ENCODE peak calls at places on chromosomes 16 and 17, in five cellular contexts. One of them, this sample, is unnamed.

GRCh38 chr17:53186004-53186403 is 636.7 kb upstream of the KIF2B start:
- DNase-seq in endothelial cell: no peak
- DNase-seq in ACHN: no peak
- DNase-seq in GM04503: no peak
- DNase-seq in neural crest cell: no peak
- DNase-seq in this sample: no peak

GRCh38 chr17:76196675-76197074 is 43.6 kb downstream of the RNF157 start:
- DNase-seq in endothelial cell: no peak
- DNase-seq in ACHN: no peak
- DNase-seq in GM04503: no peak
- DNase-seq in neural crest cell: no peak
- DNase-seq in this sample: no peak

GRCh38 chr17:28554565-28554964 is 2.1 kb upstream of the UNC119 start:
- DNase-seq in endothelial cell: no peak
- DNase-seq in ACHN: no peak
- DNase-seq in GM04503: no peak
- DNase-seq in neural crest cell: no peak
- DNase-seq in this sample: no peak

GRCh38 chr17:882827-883585 is 96.6 kb downstream of the NXN start:
- DNase-seq in endothelial cell: no peak
- DNase-seq in ACHN: no peak
- DNase-seq in GM04503: no peak
- DNase-seq in neural crest cell: peak
- DNase-seq in this sample: no peak

GRCh38 chr17:77128895-77129567 is 11.7 kb upstream of the SEC14L1 start:
- DNase-seq in endothelial cell: no peak
- DNase-seq in ACHN: no peak
- DNase-seq in GM04503: no peak
- DNase-seq in neural crest cell: no peak
- DNase-seq in this sample: no peak

GRCh38 chr17:51006601-51007000 is 114.1 kb downstream of the SPAG9 start:
- DNase-seq in endothelial cell: no peak
- DNase-seq in ACHN: peak
- DNase-seq in GM04503: peak
- DNase-seq in neural crest cell: no peak
- DNase-seq in this sample: no peak

GRCh38 chr16:14486520-14487303 is 143.3 kb downstream of the PARN start:
- DNase-seq in endothelial cell: no peak
- DNase-seq in ACHN: peak
- DNase-seq in GM04503: peak
- DNase-seq in neural crest cell: peak
- DNase-seq in this sample: peak

GRCh38 chr16:12009462-12009861 is 32.9 kb downstream of the SNX29 start:
- DNase-seq in endothelial cell: no peak
- DNase-seq in ACHN: no peak
- DNase-seq in GM04503: no peak
- DNase-seq in neural crest cell: no peak
- DNase-seq in this sample: no peak

GRCh38 chr16:13298676-13299075 is 397.3 kb downstream of the SHISA9 start:
- DNase-seq in endothelial cell: no peak
- DNase-seq in ACHN: no peak
- DNase-seq in GM04503: no peak
- DNase-seq in neural crest cell: no peak
- DNase-seq in this sample: no peak

GRCh38 chr16:31427441-31428276 is 501 bp downstream of the COX6A2 start:
- DNase-seq in endothelial cell: no peak
- DNase-seq in ACHN: no peak
- DNase-seq in GM04503: no peak
- DNase-seq in neural crest cell: no peak
- DNase-seq in this sample: no peak

GRCh38 chr17:16354585-16354984 is 1.3 kb upstream of the CENPV start:
- DNase-seq in endothelial cell: no peak
- DNase-seq in ACHN: no peak
- DNase-seq in GM04503: no peak
- DNase-seq in neural crest cell: no peak
- DNase-seq in this sample: no peak

GRCh38 chr16:81700071-81700779 is 78.9 kb upstream of the PLCG2 start:
- DNase-seq in endothelial cell: no peak
- DNase-seq in ACHN: peak
- DNase-seq in GM04503: no peak
- DNase-seq in neural crest cell: no peak
- DNase-seq in this sample: no peak

GRCh38 chr17:60386137-60386395 is 5.9 kb downstream of the USP32 start:
- DNase-seq in endothelial cell: no peak
- DNase-seq in ACHN: no peak
- DNase-seq in GM04503: no peak
- DNase-seq in neural crest cell: no peak
- DNase-seq in this sample: no peak

GRCh38 chr16:23523321-23523720 is 13.0 kb upstream of the GGA2 start:
- DNase-seq in endothelial cell: no peak
- DNase-seq in ACHN: no peak
- DNase-seq in GM04503: no peak
- DNase-seq in neural crest cell: no peak
- DNase-seq in this sample: no peak

GRCh38 chr17:65807361-65807760 is 245.9 kb upstream of the AXIN2 start:
- DNase-seq in endothelial cell: no peak
- DNase-seq in ACHN: no peak
- DNase-seq in GM04503: no peak
- DNase-seq in neural crest cell: no peak
- DNase-seq in this sample: no peak

GRCh38 chr16:11032922-11033291 is 88.5 kb downstream of the CLEC16A start:
- DNase-seq in endothelial cell: no peak
- DNase-seq in ACHN: no peak
- DNase-seq in GM04503: no peak
- DNase-seq in neural crest cell: no peak
- DNase-seq in this sample: no peak

GRCh38 chr17:29138184-29138955 is 41.8 kb downstream of the MYO18A start:
- DNase-seq in endothelial cell: no peak
- DNase-seq in ACHN: peak
- DNase-seq in GM04503: no peak
- DNase-seq in neural crest cell: no peak
- DNase-seq in this sample: no peak

GRCh38 chr16:71626018-71626857 is at the start of gene MARVELD3:
- DNase-seq in endothelial cell: peak
- DNase-seq in ACHN: no peak
- DNase-seq in GM04503: no peak
- DNase-seq in neural crest cell: no peak
- DNase-seq in this sample: peak

GRCh38 chr16:25922438-25922837 is 230.7 kb downstream of the HS3ST4 start:
- DNase-seq in endothelial cell: no peak
- DNase-seq in ACHN: no peak
- DNase-seq in GM04503: no peak
- DNase-seq in neural crest cell: no peak
- DNase-seq in this sample: no peak

GRCh38 chr16:86093801-86094750 is 195.1 kb downstream of the IRF8 start:
- DNase-seq in endothelial cell: no peak
- DNase-seq in ACHN: no peak
- DNase-seq in GM04503: no peak
- DNase-seq in neural crest cell: no peak
- DNase-seq in this sample: no peak

GRCh38 chr17:2357237-2357636 is 19.9 kb downstream of the SGSM2 start:
- DNase-seq in endothelial cell: no peak
- DNase-seq in ACHN: no peak
- DNase-seq in GM04503: no peak
- DNase-seq in neural crest cell: no peak
- DNase-seq in this sample: no peak

GRCh38 chr16:67663151-67663876 is 2.6 kb downstream of the PARD6A start:
- DNase-seq in endothelial cell: peak
- DNase-seq in ACHN: peak
- DNase-seq in GM04503: no peak
- DNase-seq in neural crest cell: no peak
- DNase-seq in this sample: no peak

GRCh38 chr17:76560036-76560876 is 20.4 kb downstream of the PRCD start:
- DNase-seq in endothelial cell: no peak
- DNase-seq in ACHN: no peak
- DNase-seq in GM04503: no peak
- DNase-seq in neural crest cell: no peak
- DNase-seq in this sample: no peak

GRCh38 chr17:41678411-41678906 is 10.2 kb upstream of the EIF1 start:
- DNase-seq in endothelial cell: no peak
- DNase-seq in ACHN: peak
- DNase-seq in GM04503: no peak
- DNase-seq in neural crest cell: no peak
- DNase-seq in this sample: no peak

GRCh38 chr17:67435122-67435521 is 58.0 kb downstream of the PITPNC1 start:
- DNase-seq in endothelial cell: no peak
- DNase-seq in ACHN: no peak
- DNase-seq in GM04503: no peak
- DNase-seq in neural crest cell: no peak
- DNase-seq in this sample: no peak

GRCh38 chr17:49266233-49266632 is 35.6 kb upstream of the PHOSPHO1 start:
- DNase-seq in endothelial cell: no peak
- DNase-seq in ACHN: no peak
- DNase-seq in GM04503: no peak
- DNase-seq in neural crest cell: no peak
- DNase-seq in this sample: no peak

GRCh38 chr16:84820771-84821170 is 986 bp downstream of the CRISPLD2 start:
- DNase-seq in endothelial cell: no peak
- DNase-seq in ACHN: no peak
- DNase-seq in GM04503: no peak
- DNase-seq in neural crest cell: no peak
- DNase-seq in this sample: no peak

GRCh38 chr16:66924527-66925321 is 611 bp downstream of the RRAD start:
- DNase-seq in endothelial cell: peak
- DNase-seq in ACHN: peak
- DNase-seq in GM04503: no peak
- DNase-seq in neural crest cell: peak
- DNase-seq in this sample: no peak

GRCh38 chr16:22161999-22162657 is at the start of gene SDR42E2:
- DNase-seq in endothelial cell: peak
- DNase-seq in ACHN: no peak
- DNase-seq in GM04503: no peak
- DNase-seq in neural crest cell: no peak
- DNase-seq in this sample: peak

GRCh38 chr16:16017812-16018211 is 68.4 kb downstream of the ABCC1 start:
- DNase-seq in endothelial cell: no peak
- DNase-seq in ACHN: no peak
- DNase-seq in GM04503: no peak
- DNase-seq in neural crest cell: no peak
- DNase-seq in this sample: no peak

This sample was measured in D341Med.